ENCODE peak calls at places on chromosomes 11 and 22, in ten cellular contexts. T is CD8-positive, alpha-beta memory T cell; O is kidney; I is mucosa of descending colon; V is A673; U is right lobe of liver; B is neural progenitor cell; L is cardiac muscle cell; M is astrocyte; X is AG04450. Q is an unnamed sample. For H3K9me3, the result is how much of the 10 kb centered on the place peaks cover.

GRCh38 chr11:10497371-10498021 is 42.4 kb downstream of the AMPD3 start:
- DNase-seq in X (no peak), B (no peak), I (no peak), M (no peak), V (no peak), U (peak), O (no peak), T (no peak), L (no peak), Q (no peak)

GRCh38 chr22:45585437-45585755 is 82.7 kb downstream of the FBLN1 start:
- DNase-seq in O (peak), V (no peak), L (no peak), M (peak), T (no peak), U (no peak), B (no peak), I (no peak), X (no peak), Q (no peak)

GRCh38 chr11:14070866-14071265 is 108.3 kb downstream of the SPON1 start:
- DNase-seq in L (no peak), X (no peak), O (no peak), I (no peak), T (no peak), B (no peak), V (no peak), M (no peak), U (no peak), Q (no peak)

GRCh38 chr11:116278076-116278475 is 494.7 kb downstream of the BUD13 start:
- DNase-seq in V (no peak), U (no peak), M (no peak), O (no peak), L (no peak), X (no peak), T (no peak), B (no peak), I (no peak), Q (no peak)

GRCh38 chr11:70628881-70629844 is 230.8 kb downstream of the CTTN start:
- DNase-seq in M (no peak), I (peak), X (no peak), O (no peak), V (peak), L (no peak), U (no peak), T (no peak), B (no peak), Q (no peak)

GRCh38 chr11:95833378-95833777 is 43.1 kb downstream of the CEP57 start:
- DNase-seq in I (no peak), U (no peak), L (no peak), X (no peak), T (no peak), V (no peak), B (no peak), O (no peak), M (no peak), Q (no peak)

GRCh38 chr22:17824452-17824851 is 50.2 kb upstream of the BID start:
- DNase-seq in U (no peak), L (no peak), B (no peak), O (no peak), I (no peak), V (no peak), M (no peak), X (no peak), T (no peak), Q (no peak)

GRCh38 chr22:24968066-24968561 is 15.6 kb downstream of the KIAA1671 start:
- DNase-seq in U (no peak), O (no peak), V (no peak), X (no peak), I (no peak), M (peak), B (peak), L (peak), T (no peak), Q (peak)

GRCh38 chr11:20873054-20873453 is 203.7 kb downstream of the NELL1 start:
- DNase-seq in I (peak), M (no peak), B (peak), L (peak), V (peak), U (no peak), O (no peak), X (no peak), T (no peak), Q (peak)

GRCh38 chr11:61026121-61027031 is 54.9 kb downstream of the CD6 start:
- DNase-seq in O (no peak), M (no peak), T (peak), I (peak), V (no peak), L (no peak), U (no peak), B (no peak), X (no peak), Q (no peak)

GRCh38 chr22:20957691-20958440 is 9.2 kb upstream of the AIFM3 start:
- DNase-seq in T (no peak), X (no peak), U (no peak), L (peak), M (no peak), B (peak), V (no peak), I (peak), O (peak), Q (no peak)

GRCh38 chr11:107011977-107012376 is 6.3 kb downstream of the GUCY1A2 start:
- DNase-seq in T (no peak), V (peak), U (no peak), B (no peak), O (no peak), L (no peak), M (no peak), I (no peak), X (no peak), Q (no peak)

GRCh38 chr22:29985912-29986311 is 94.4 kb upstream of the HORMAD2 start:
- DNase-seq in B (peak), L (no peak), T (no peak), O (no peak), V (no peak), M (no peak), X (no peak), I (no peak), U (no peak), Q (no peak)

GRCh38 chr22:25564320-25564978 is at the start of gene GRK3:
- DNase-seq in B (peak), L (peak), M (peak), T (peak), O (peak), V (peak), U (peak), I (peak), X (no peak), Q (peak)

GRCh38 chr11:14642873-14643696 is 519 bp upstream of the PDE3B start:
- DNase-seq in I (no peak), O (no peak), T (peak), U (no peak), L (no peak), B (peak), M (no peak), V (no peak), X (no peak), Q (no peak)

GRCh38 chr11:34789196-34789834 is 126.9 kb downstream of the APIP start:
- DNase-seq in L (no peak), I (peak), X (no peak), T (no peak), U (no peak), B (no peak), V (no peak), O (no peak), M (no peak), Q (no peak)

GRCh38 chr22:21707677-21708076 is 27.9 kb downstream of the YPEL1 start:
- DNase-seq in O (no peak), X (no peak), M (no peak), I (no peak), V (no peak), L (no peak), T (no peak), U (no peak), B (no peak), Q (no peak)

GRCh38 chr22:42649261-42650056 is at the start of gene CYB5R3:
- DNase-seq in V (peak), T (peak), L (peak), O (peak), M (peak), I (peak), U (peak), B (peak), X (no peak), Q (peak)

GRCh38 chr11:111814106-111814505 is 47.9 kb upstream of the PPP2R1B start:
- DNase-seq in T (no peak), V (no peak), O (no peak), M (no peak), U (no peak), X (no peak), L (no peak), I (no peak), B (no peak), Q (no peak)

GRCh38 chr11:63602296-63602695 is 11.9 kb downstream of the PLAAT3 start:
- DNase-seq in U (no peak), B (no peak), M (peak), L (no peak), O (no peak), V (no peak), X (no peak), T (no peak), I (no peak), Q (no peak)

GRCh38 chr11:125165664-125166346 is 1.3 kb downstream of the PKNOX2 start:
- DNase-seq in L (peak), B (peak), I (no peak), M (no peak), O (no peak), T (peak), U (no peak), X (no peak), V (no peak), Q (peak)

GRCh38 chr22:23277583-23278295 is 97.4 kb downstream of the BCR start:
- DNase-seq in U (no peak), B (no peak), O (no peak), I (no peak), X (no peak), L (no peak), V (no peak), M (no peak), T (no peak), Q (no peak)

GRCh38 chr11:30917859-30918478 is 331.8 kb upstream of the MPPED2 start:
- DNase-seq in X (peak), O (no peak), B (peak), I (peak), V (peak), L (peak), T (peak), M (peak), U (no peak), Q (no peak)

GRCh38 chr22:41481925-41482318 is 13.0 kb downstream of the ACO2 start:
- DNase-seq in O (no peak), U (no peak), V (no peak), B (no peak), X (no peak), I (no peak), M (no peak), L (no peak), T (no peak), Q (no peak)

GRCh38 chr22:25774575-25775026 is 32.6 kb downstream of the MYO18B start:
- DNase-seq in X (no peak), T (no peak), O (no peak), B (peak), L (no peak), V (peak), U (no peak), M (no peak), I (no peak), Q (no peak)

GRCh38 chr11:70307176-70307575 is 36.7 kb downstream of the PPFIA1 start:
- DNase-seq in U (no peak), O (no peak), X (no peak), B (no peak), M (no peak), T (no peak), I (no peak), L (no peak), V (no peak), Q (no peak)

GRCh38 chr11:5364214-5364613 is 12.9 kb downstream of the OR51B6 start:
- DNase-seq in I (no peak), X (peak), U (no peak), L (no peak), T (no peak), B (no peak), O (no peak), V (no peak), M (peak), Q (peak)

GRCh38 chr11:107566569-107566968 is 1.0 kb upstream of the ALKBH8 start:
- DNase-seq in X (no peak), B (no peak), U (no peak), O (no peak), L (no peak), I (no peak), T (no peak), M (no peak), V (no peak), Q (no peak)

GRCh38 chr11:36186797-36187196 is 102.4 kb downstream of the COMMD9 start:
- DNase-seq in U (no peak), T (no peak), I (no peak), L (no peak), V (no peak), B (no peak), X (no peak), O (no peak), M (no peak), Q (no peak)

GRCh38 chr11:26227311-26227710 is 104.6 kb upstream of the ANO3 start:
- DNase-seq in I (no peak), T (no peak), B (peak), U (no peak), M (peak), X (peak), L (peak), V (peak), O (no peak), Q (no peak)

GRCh38 chr22:47369431-47370015 is 607.1 kb downstream of the TBC1D22A start:
- DNase-seq in I (no peak), M (no peak), B (no peak), O (no peak), V (no peak), U (peak), L (no peak), X (no peak), T (no peak), Q (no peak)

GRCh38 chr22:47371263-47372090 is 609.0 kb downstream of the TBC1D22A start:
- DNase-seq in I (no peak), T (no peak), L (no peak), B (no peak), U (peak), V (no peak), O (no peak), M (no peak), X (no peak), Q (no peak)

GRCh38 chr22:47372111-47372581 is 609.7 kb downstream of the TBC1D22A start:
- DNase-seq in I (no peak), V (no peak), B (no peak), X (no peak), O (peak), T (no peak), L (no peak), U (peak), M (no peak), Q (no peak)

GRCh38 chr22:47369020-47369419 is 606.6 kb downstream of the TBC1D22A start:
- DNase-seq in B (no peak), U (peak), L (no peak), O (no peak), I (no peak), X (no peak), V (no peak), T (no peak), M (no peak), Q (no peak)

GRCh38 chr22:47370448-47371262 is 608.2 kb downstream of the TBC1D22A start:
- DNase-seq in X (no peak), M (no peak), L (no peak), B (no peak), I (no peak), U (peak), O (no peak), T (no peak), V (no peak), Q (no peak)
- H3K9me3 ChIP-seq in X (under half), M (under half), L (under half), B (under half), I (under half), U (under half), O (under half), T (under half), V (under half), Q (under half)

DNA sequence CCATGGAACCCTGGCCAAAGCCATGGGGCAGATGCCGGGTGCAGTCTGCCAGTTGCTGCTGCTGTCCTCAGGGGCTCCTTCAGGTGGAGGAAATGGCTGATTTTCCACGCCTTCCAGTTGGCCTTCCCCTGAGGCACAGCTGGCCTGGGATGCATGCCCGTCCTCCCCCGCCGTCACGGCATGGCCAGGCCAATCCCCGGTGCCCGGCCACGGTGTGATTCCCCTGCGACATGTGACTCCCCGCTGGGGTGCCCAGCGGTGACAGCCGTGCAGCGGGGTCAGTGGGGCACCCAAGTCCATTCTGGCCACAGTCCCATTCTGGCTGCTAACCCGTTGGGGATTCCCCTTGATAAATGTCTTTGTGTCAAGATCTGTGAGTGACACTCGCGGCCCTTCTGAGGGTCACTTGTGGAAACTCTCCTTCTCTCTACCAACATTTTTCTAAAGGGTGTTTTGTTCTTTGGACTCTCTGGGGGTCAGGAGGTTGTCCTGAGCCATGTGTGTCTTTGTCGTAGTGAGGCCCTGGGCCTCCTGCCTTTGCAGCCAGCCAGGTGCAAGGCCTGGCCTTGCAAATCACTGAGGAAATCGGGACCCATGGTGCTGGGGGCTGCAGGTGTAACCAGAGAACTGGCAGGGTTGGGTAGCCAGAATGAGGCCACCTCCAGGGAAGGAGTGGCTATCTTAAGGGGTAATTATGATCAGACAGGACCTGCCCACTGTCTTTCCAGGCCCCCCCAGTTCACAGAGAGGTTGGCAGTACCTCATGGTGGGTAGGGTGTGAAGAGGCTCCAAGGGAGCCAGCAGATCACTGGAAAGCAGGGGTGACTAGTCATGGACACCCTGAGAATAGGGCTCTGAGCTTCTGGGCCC is 37.1 kb downstream of the KCNQ1OT1 start:
- DNase-seq in I (no peak), L (no peak), X (no peak), T (no peak), U (no peak), O (peak), M (no peak), V (no peak), B (no peak), Q (no peak)
- H3K9me3 ChIP-seq in I (under half), L (under half), X (half or more), T (under half), U (under half), O (under half), M (under half), V (under half), B (under half), Q (under half)

DNA sequence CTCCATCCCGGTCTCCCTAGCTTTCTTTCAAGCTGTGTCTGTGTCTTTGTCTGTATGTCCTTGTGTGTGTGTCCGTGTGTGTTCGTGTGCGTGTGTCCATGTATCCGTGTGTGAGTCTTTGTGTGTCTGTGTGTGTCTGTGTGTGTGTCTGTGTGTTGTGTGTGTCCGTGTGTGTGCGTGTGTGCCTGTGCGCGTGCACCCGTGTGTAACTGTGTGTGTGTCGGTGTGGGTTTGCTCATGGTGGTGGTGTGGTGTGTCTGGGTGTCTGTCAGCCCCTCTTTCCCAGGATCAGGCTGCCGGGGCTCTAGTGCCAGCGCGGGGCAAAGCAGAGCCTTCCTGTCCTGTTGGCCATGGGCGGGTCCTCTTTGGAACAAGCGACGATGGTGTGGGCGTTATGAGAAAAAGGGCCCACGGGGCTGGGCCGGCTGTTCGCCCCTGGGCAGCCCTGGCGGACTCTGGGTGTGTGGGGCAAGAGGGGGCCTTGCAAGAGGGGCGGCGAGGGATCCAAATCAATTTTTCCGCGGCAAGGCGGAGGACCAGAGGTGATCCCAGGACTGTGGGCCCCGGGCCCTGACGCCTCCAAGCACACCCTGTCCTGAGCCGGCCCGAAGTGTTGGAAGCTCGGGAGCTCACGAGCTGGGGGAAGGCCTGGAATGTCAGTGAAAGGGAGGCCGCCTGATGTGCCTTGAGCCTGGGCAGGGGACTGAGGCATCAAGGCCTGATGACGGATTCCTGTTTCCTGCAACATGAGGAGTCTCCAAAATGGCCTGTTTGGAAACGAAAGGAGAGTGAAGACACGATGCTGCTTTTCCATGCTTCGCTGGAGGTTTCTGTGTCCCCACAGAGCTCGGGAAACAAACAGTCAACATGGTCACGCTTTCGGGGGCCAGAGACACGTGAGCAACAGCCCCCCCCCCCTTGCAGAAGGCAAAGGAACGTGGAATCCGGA is 3929.2 kb upstream of the OR11H1 start:
- DNase-seq in O (peak), X (no peak), T (no peak), U (no peak), M (no peak), B (no peak), V (no peak), L (no peak), I (no peak), Q (no peak)
- H3K9me3 ChIP-seq in O (under half), X (half or more), T (under half), U (under half), M (under half), B (under half), V (half or more), L (under half), I (half or more), Q (under half)

GRCh38 chr11:90738799-90739198 is 516.0 kb upstream of the CHORDC1 start:
- DNase-seq in M (no peak), B (no peak), X (no peak), V (no peak), I (no peak), U (no peak), O (no peak), T (no peak), L (no peak), Q (no peak)
- H3K9me3 ChIP-seq in M (under half), B (under half), X (under half), V (under half), I (under half), U (under half), O (under half), T (under half), L (under half), Q (under half)

GRCh38 chr22:48651036-48651890 is 1176.4 kb downstream of the BRD1 start:
- DNase-seq in I (peak), B (no peak), M (no peak), V (no peak), O (no peak), T (no peak), X (no peak), L (no peak), U (no peak), Q (peak)
- H3K9me3 ChIP-seq in I (under half), B (under half), M (under half), V (under half), O (under half), T (under half), X (half or more), L (under half), U (under half), Q (under half)